ENCODE peak calls at places on chromosomes 6 and 20, in six cellular contexts. One of them, this sample, is unnamed.

GRCh38 chr6:26196846-26197683 is 109.8 kb downstream of the HFE start:
- DNase-seq in GM23338: peak
- DNase-seq in WTC11: peak
- DNase-seq in K562: peak
- DNase-seq in H1: peak
- DNase-seq in HepG2: peak
- DNase-seq in this sample: peak

GRCh38 chr6:28673800-28674671 is 148.4 kb downstream of the GPX5 start:
- DNase-seq in GM23338: peak
- DNase-seq in WTC11: peak
- DNase-seq in K562: no peak
- DNase-seq in H1: peak
- DNase-seq in HepG2: peak
- DNase-seq in this sample: peak

GRCh38 chr6:135270676-135271536 is 89.8 kb downstream of the MYB start:
- DNase-seq in GM23338: peak
- DNase-seq in WTC11: peak
- DNase-seq in K562: no peak
- DNase-seq in H1: peak
- DNase-seq in HepG2: no peak
- DNase-seq in this sample: no peak

GRCh38 chr6:35691027-35691824 is 2.5 kb upstream of the FKBP5 start:
- DNase-seq in GM23338: no peak
- DNase-seq in WTC11: no peak
- DNase-seq in K562: no peak
- DNase-seq in H1: no peak
- DNase-seq in HepG2: no peak
- DNase-seq in this sample: no peak

GRCh38 chr6:31395832-31396231 is 7.6 kb upstream of the MICA start:
- DNase-seq in GM23338: no peak
- DNase-seq in WTC11: no peak
- DNase-seq in K562: peak
- DNase-seq in H1: no peak
- DNase-seq in HepG2: no peak
- DNase-seq in this sample: no peak

GRCh38 chr20:62356948-62357667 is 10.0 kb downstream of the LAMA5 start:
- DNase-seq in GM23338: no peak
- DNase-seq in WTC11: no peak
- DNase-seq in K562: peak
- DNase-seq in H1: no peak
- DNase-seq in HepG2: no peak
- DNase-seq in this sample: no peak

GRCh38 chr20:10802201-10802600 is 128.4 kb upstream of the JAG1 start:
- DNase-seq in GM23338: no peak
- DNase-seq in WTC11: no peak
- DNase-seq in K562: no peak
- DNase-seq in H1: no peak
- DNase-seq in HepG2: no peak
- DNase-seq in this sample: no peak

GRCh38 chr20:33578510-33578909 is 83.6 kb upstream of the C20orf144 start:
- DNase-seq in GM23338: no peak
- DNase-seq in WTC11: no peak
- DNase-seq in K562: no peak
- DNase-seq in H1: no peak
- DNase-seq in HepG2: no peak
- DNase-seq in this sample: no peak

GRCh38 chr6:83442752-83443151 is 11.9 kb upstream of the ME1 start:
- DNase-seq in GM23338: no peak
- DNase-seq in WTC11: no peak
- DNase-seq in K562: peak
- DNase-seq in H1: no peak
- DNase-seq in HepG2: no peak
- DNase-seq in this sample: no peak

GRCh38 chr20:48897298-48898044 is 24.0 kb upstream of the ARFGEF2 start:
- DNase-seq in GM23338: no peak
- DNase-seq in WTC11: no peak
- DNase-seq in K562: no peak
- DNase-seq in H1: no peak
- DNase-seq in HepG2: no peak
- DNase-seq in this sample: no peak

GRCh38 chr20:43749734-43750294 is 23.0 kb upstream of the GTSF1L start:
- DNase-seq in GM23338: peak
- DNase-seq in WTC11: peak
- DNase-seq in K562: peak
- DNase-seq in H1: peak
- DNase-seq in HepG2: peak
- DNase-seq in this sample: peak

GRCh38 chr6:90294614-90294988 is 2.0 kb downstream of the BACH2 start:
- DNase-seq in GM23338: peak
- DNase-seq in WTC11: peak
- DNase-seq in K562: no peak
- DNase-seq in H1: no peak
- DNase-seq in HepG2: no peak
- DNase-seq in this sample: no peak

GRCh38 chr20:19683168-19683567 is 74.9 kb upstream of the RIN2 start:
- DNase-seq in GM23338: no peak
- DNase-seq in WTC11: no peak
- DNase-seq in K562: no peak
- DNase-seq in H1: no peak
- DNase-seq in HepG2: no peak
- DNase-seq in this sample: no peak

GRCh38 chr6:2695464-2696095 is 55.1 kb downstream of the MYLK4 start:
- DNase-seq in GM23338: peak
- DNase-seq in WTC11: no peak
- DNase-seq in K562: peak
- DNase-seq in H1: no peak
- DNase-seq in HepG2: peak
- DNase-seq in this sample: no peak
- TF ChIP-seq CREB1 in GM23338: no peak
- TF ChIP-seq CREB1 in WTC11: no peak
- TF ChIP-seq CREB1 in K562: no peak
- TF ChIP-seq CREB1 in H1: no peak
- TF ChIP-seq CREB1 in HepG2: peak
- TF ChIP-seq CREB1 in this sample: no peak

DNA sequence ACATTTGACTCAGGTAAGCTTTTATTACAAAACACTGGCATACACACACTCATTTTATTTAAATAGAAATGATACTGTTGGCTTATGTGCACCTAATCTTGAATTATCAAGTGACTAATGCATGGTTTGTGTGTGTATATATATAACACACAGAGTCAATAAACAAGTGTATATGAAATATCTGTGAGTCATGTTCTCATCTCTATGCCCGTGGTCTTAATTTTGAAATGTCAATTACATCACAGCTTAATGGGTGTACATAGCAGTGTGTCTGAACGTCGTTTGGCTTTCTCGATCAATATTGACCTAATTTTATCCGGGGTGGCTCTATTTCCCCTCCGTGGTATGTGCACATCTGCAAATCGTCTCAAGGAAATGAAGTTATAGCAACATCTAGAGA is 104.0 kb upstream of the ZFP64 start:
- DNase-seq in GM23338: no peak
- DNase-seq in WTC11: no peak
- DNase-seq in K562: no peak
- DNase-seq in H1: no peak
- DNase-seq in HepG2: no peak
- DNase-seq in this sample: no peak
- TF ChIP-seq CREB1 in GM23338: no peak
- TF ChIP-seq CREB1 in WTC11: no peak
- TF ChIP-seq CREB1 in K562: no peak
- TF ChIP-seq CREB1 in H1: no peak
- TF ChIP-seq CREB1 in HepG2: no peak
- TF ChIP-seq CREB1 in this sample: no peak

GRCh38 chr6:11187301-11187700 is 45.2 kb downstream of the NEDD9 start:
- DNase-seq in GM23338: no peak
- DNase-seq in WTC11: no peak
- DNase-seq in K562: no peak
- DNase-seq in H1: no peak
- DNase-seq in HepG2: no peak
- DNase-seq in this sample: no peak

GRCh38 chr6:11185204-11185842 is 47.1 kb downstream of the NEDD9 start:
- DNase-seq in GM23338: no peak
- DNase-seq in WTC11: no peak
- DNase-seq in K562: no peak
- DNase-seq in H1: no peak
- DNase-seq in HepG2: no peak
- DNase-seq in this sample: no peak

GRCh38 chr6:11189865-11190624 is 42.4 kb downstream of the NEDD9 start:
- DNase-seq in GM23338: no peak
- DNase-seq in WTC11: no peak
- DNase-seq in K562: no peak
- DNase-seq in H1: no peak
- DNase-seq in HepG2: no peak
- DNase-seq in this sample: no peak

GRCh38 chr6:11190625-11191245 is 41.7 kb downstream of the NEDD9 start:
- DNase-seq in GM23338: no peak
- DNase-seq in WTC11: no peak
- DNase-seq in K562: no peak
- DNase-seq in H1: no peak
- DNase-seq in HepG2: no peak
- DNase-seq in this sample: no peak

GRCh38 chr6:11188161-11188915 is 44.1 kb downstream of the NEDD9 start:
- DNase-seq in GM23338: no peak
- DNase-seq in WTC11: no peak
- DNase-seq in K562: no peak
- DNase-seq in H1: no peak
- DNase-seq in HepG2: peak
- DNase-seq in this sample: no peak
- TF ChIP-seq CREB1 in GM23338: no peak
- TF ChIP-seq CREB1 in WTC11: no peak
- TF ChIP-seq CREB1 in K562: no peak
- TF ChIP-seq CREB1 in H1: no peak
- TF ChIP-seq CREB1 in HepG2: peak
- TF ChIP-seq CREB1 in this sample: no peak

DNA sequence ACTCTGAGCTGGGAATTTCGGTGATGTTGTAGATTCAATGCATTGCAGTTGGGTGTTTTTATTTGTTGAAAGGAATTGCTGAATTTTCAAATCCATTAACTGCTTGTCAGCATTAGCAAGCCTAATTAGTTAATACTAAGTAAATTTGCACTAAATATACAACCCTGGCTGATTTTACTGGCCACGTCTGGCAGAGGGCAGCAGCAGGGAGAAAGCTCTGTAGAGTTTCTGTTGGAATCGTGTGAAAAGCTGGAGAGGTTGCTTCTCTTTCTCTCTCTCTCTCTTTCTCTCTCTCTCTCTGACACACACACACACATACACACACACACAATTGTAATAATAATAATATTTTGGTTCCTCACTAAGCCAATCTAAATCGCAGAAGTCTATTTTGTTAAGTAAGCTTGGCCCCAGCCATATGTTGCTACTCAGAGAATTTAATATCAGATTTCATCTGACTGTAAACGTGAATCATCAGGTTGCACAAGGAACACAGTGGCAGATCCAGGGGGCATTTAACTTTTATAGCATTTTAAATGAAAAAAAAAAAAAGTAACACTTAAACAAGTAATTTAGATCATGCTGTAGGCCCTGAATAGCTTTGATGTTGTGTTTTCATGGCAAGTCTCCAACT is 289.5 kb downstream of the ESR1 start:
- DNase-seq in GM23338: no peak
- DNase-seq in WTC11: no peak
- DNase-seq in K562: no peak
- DNase-seq in H1: no peak
- DNase-seq in HepG2: no peak
- DNase-seq in this sample: no peak
- TF ChIP-seq CREB1 in GM23338: no peak
- TF ChIP-seq CREB1 in WTC11: no peak
- TF ChIP-seq CREB1 in K562: no peak
- TF ChIP-seq CREB1 in H1: no peak
- TF ChIP-seq CREB1 in HepG2: no peak
- TF ChIP-seq CREB1 in this sample: no peak

GRCh38 chr6:44738652-44739141 is 351.2 kb downstream of the CDC5L start:
- DNase-seq in GM23338: peak
- DNase-seq in WTC11: no peak
- DNase-seq in K562: no peak
- DNase-seq in H1: no peak
- DNase-seq in HepG2: no peak
- DNase-seq in this sample: peak
- TF ChIP-seq CREB1 in GM23338: no peak
- TF ChIP-seq CREB1 in WTC11: no peak
- TF ChIP-seq CREB1 in K562: no peak
- TF ChIP-seq CREB1 in H1: no peak
- TF ChIP-seq CREB1 in HepG2: no peak
- TF ChIP-seq CREB1 in this sample: no peak